ENCODE peak calls at places on chromosomes 12 and 14, in ten cellular contexts. H is keratinocyte, R is A549, C is esophagus squamous epithelium, N is transverse colon, P is psoas muscle, Q is AG10803, T is fibroblast of mammary gland, D is heart left ventricle, S is IMR-90. W is an unnamed sample.
A peak's percentile ranks its signal among the peaks of the same experiment; 100 is the strongest.

GRCh38 chr14:33529773-33530172 is 421.1 kb downstream of the EGLN3 start:
- DNase-seq in H (no peak), R (no peak), C (no peak), N (no peak), P (no peak), Q (no peak), T (no peak), D (no peak), S (no peak), W (no peak)

GRCh38 chr14:92959761-92960680 is 37.1 kb downstream of the CHGA start:
- DNase-seq in H (no peak), R (no peak), C (no peak), N (no peak), P (peak; percentile 21), Q (no peak), T (no peak), D (no peak), S (no peak), W (no peak)

GRCh38 chr14:50037837-50038236 is 78.5 kb downstream of the VCPKMT start:
- DNase-seq in H (no peak), R (no peak), C (no peak), N (no peak), P (no peak), Q (no peak), T (peak; percentile 39), D (no peak), S (no peak), W (no peak)

GRCh38 chr12:13069380-13069779 is 25.2 kb downstream of the FAM234B start:
- DNase-seq in H (no peak), R (no peak), C (no peak), N (no peak), P (no peak), Q (no peak), T (no peak), D (no peak), S (no peak), W (no peak)

GRCh38 chr12:2794261-2794735 is 472 bp upstream of the FKBP4 start:
- DNase-seq in H (no peak), R (no peak), C (no peak), N (peak; percentile 26), P (peak; percentile 57), Q (no peak), T (peak; percentile 30), D (no peak), S (no peak), W (no peak)

GRCh38 chr14:99241314-99242035 is 30.5 kb downstream of the BCL11B start:
- DNase-seq in H (no peak), R (no peak), C (no peak), N (no peak), P (no peak), Q (no peak), T (no peak), D (no peak), S (no peak), W (no peak)

GRCh38 chr12:98895086-98895651 is 250.1 kb downstream of the APAF1 start:
- DNase-seq in H (no peak), R (no peak), C (no peak), N (no peak), P (peak; percentile 48), Q (no peak), T (no peak), D (no peak), S (no peak), W (no peak)

GRCh38 chr12:131249291-131250027 is 295.8 kb downstream of the ADGRD1 start:
- DNase-seq in H (no peak), R (no peak), C (no peak), N (no peak), P (peak; percentile 66), Q (no peak), T (peak; percentile 1), D (no peak), S (no peak), W (peak; percentile 68)

GRCh38 chr14:21723431-21724045 is 49.9 kb upstream of the OR4E1 start:
- DNase-seq in H (no peak), R (peak; percentile 3), C (no peak), N (peak; percentile 17), P (no peak), Q (no peak), T (peak; percentile 15), D (no peak), S (no peak), W (no peak)

GRCh38 chr14:74866708-74867389 is 9.1 kb downstream of the PROX2 start:
- DNase-seq in H (no peak), R (no peak), C (no peak), N (no peak), P (no peak), Q (no peak), T (no peak), D (no peak), S (no peak), W (no peak)

GRCh38 chr14:94380225-94381148 is 7.9 kb downstream of the SERPINA1 start:
- DNase-seq in H (no peak), R (no peak), C (no peak), N (no peak), P (no peak), Q (no peak), T (no peak), D (no peak), S (no peak), W (no peak)

GRCh38 chr12:124829008-124829707 is 34.5 kb downstream of the SCARB1 start:
- DNase-seq in H (peak; percentile 66), R (peak; percentile 84), C (no peak), N (peak; percentile 41), P (no peak), Q (peak; percentile 92), T (peak; percentile 95), D (no peak), S (peak; percentile 85), W (peak; percentile 55)

GRCh38 chr12:87469295-87469694 is 559.9 kb downstream of the C12orf50 start:
- DNase-seq in H (no peak), R (no peak), C (no peak), N (no peak), P (no peak), Q (no peak), T (no peak), D (no peak), S (peak; percentile 13), W (no peak)

GRCh38 chr14:103110681-103111296 is 12.5 kb upstream of the TNFAIP2 start:
- DNase-seq in H (no peak), R (no peak), C (no peak), N (peak; percentile 67), P (no peak), Q (no peak), T (no peak), D (no peak), S (peak; percentile 26), W (no peak)

GRCh38 chr14:69318241-69318640 is 58.3 kb downstream of the GALNT16 start:
- DNase-seq in H (no peak), R (no peak), C (no peak), N (no peak), P (no peak), Q (no peak), T (no peak), D (no peak), S (peak; percentile 26), W (no peak)

GRCh38 chr12:57896437-57897201 is 44.7 kb upstream of the ATP23 start:
- DNase-seq in H (no peak), R (peak; percentile 62), C (no peak), N (peak; percentile 79), P (peak; percentile 85), Q (peak; percentile 64), T (peak; percentile 75), D (peak; percentile 88), S (peak; percentile 64), W (no peak)

DNA sequence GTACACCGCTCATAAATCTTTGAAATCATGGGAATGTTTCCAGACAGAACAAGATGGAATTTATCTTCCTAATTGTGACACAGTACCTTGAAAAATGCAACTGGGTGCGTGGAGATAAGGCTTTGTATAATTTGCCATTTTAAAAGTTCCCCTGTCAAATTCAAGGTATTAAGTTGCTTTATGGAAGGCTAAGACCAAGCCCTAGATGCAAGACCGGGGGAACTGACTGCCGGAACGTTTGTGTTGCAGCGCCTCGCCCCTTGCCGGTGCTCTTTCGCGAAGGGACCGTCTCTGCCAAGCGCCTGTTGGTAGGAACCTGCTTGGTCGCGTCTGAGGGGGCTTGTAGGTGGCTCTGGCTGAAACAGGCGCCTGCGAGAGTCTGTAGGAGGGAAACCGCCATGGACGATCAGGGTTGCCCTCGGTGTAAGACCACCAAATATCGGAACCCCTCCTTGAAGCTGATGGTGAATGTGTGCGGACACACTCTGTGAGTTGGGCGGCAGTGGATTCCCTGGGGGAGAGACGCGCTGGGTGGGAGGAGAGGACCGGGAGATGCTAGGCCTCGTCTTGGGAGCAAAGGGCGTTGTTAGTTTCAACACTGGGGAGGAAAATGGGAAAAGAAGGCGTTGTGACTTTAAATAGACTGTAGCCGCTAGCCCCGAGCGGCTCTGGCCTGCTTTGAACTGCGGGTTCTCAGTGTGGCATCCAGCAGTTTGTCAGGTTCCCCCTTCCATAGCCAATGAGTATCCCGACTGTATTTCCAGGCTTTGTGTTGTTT is at the start of gene MNAT1:
- DNase-seq in H (no peak), R (peak; percentile 56), C (peak; percentile 12), N (peak; percentile 71), P (peak; percentile 87), Q (peak; percentile 87), T (peak; percentile 85), D (peak; percentile 74), S (peak; percentile 88), W (no peak)
- TF ChIP-seq CTCF in H (no peak), R (no peak), C (no peak), N (no peak), P (no peak), Q (peak; percentile 21), T (no peak), D (no peak), S (no peak), W (peak; percentile 8)

GRCh38 chr14:77086017-77086727 is 11.9 kb upstream of the CIPC start:
- DNase-seq in H (no peak), R (no peak), C (no peak), N (no peak), P (no peak), Q (peak; percentile 60), T (no peak), D (no peak), S (peak; percentile 54), W (no peak)
- H3K4me3 ChIP-seq in H (no peak overlapping the region), R (no peak overlapping the region), C (no peak overlapping the region), N (no peak overlapping the region), P (no peak overlapping the region), Q (no peak overlapping the region), T (no peak overlapping the region), D (no peak overlapping the region), S (no peak overlapping the region), W (no peak overlapping the region)

DNA sequence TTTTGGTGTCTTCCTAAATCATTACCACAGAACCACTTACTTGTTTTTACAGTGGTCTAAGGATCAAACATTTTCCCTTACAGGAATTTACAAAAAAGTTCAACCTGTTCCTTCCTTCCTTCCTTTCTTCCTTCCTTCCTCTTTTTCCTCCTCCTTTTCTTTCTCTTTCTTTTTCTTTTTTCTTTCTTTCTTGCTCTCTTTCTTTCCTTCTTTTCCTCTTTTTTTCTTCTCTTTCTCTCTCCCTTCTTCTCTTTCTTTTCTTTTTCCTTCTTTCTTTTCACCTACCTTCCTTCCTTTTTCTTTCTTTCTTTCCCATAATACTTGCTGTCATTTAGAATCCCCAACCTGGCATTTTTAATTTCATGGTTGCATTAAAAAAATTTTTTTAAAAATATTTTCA is 59.2 kb upstream of the PPP4R3A start:
- DNase-seq in H (no peak), R (no peak), C (no peak), N (no peak), P (no peak), Q (no peak), T (no peak), D (no peak), S (no peak), W (no peak)
- TF ChIP-seq CTCF in H (no peak), R (no peak), C (no peak), N (no peak), P (no peak), Q (no peak), T (no peak), D (no peak), S (no peak), W (no peak)

GRCh38 chr12:43835656-43836454 is at the start of gene TMEM117:
- DNase-seq in H (no peak), R (peak; percentile 46), C (peak; percentile 3), N (peak; percentile 72), P (peak; percentile 89), Q (peak; percentile 67), T (peak; percentile 45), D (peak; percentile 83), S (peak; percentile 43), W (no peak)
- H3K4me3 ChIP-seq in H (peak within 1 kb of the TSS; percentile 84), R (peak within 1 kb of the TSS; percentile 59), C (peak within 1 kb of the TSS; percentile 98), N (peak within 1 kb of the TSS; percentile 45), P (peak within 1 kb of the TSS; percentile 93), Q (peak within 1 kb of the TSS; percentile 74), T (peak within 1 kb of the TSS; percentile 75), D (peak within 1 kb of the TSS; percentile 70), S (peak within 1 kb of the TSS; percentile 61), W (peak within 1 kb of the TSS; percentile 80)